ENCODE peak calls at places on chromosome 12, in seven cellular contexts. One of them, this sample, is unnamed.

GRCh38 chr12:111570090-111570961 is 28.8 kb downstream of the ATXN2 start:
- ATAC-seq in heart left ventricle: peak
- ATAC-seq in activated CD4-positive, alpha-beta T cell treated with anti-CD3 and anti-CD28 coated beads for 36 hours: no peak
- ATAC-seq in sciatic nerve: no peak
- ATAC-seq in activated CD8-positive, alpha-beta memory T cell treated with anti-CD3 and anti-CD28 coated beads, Interleukin-2, amount 10 ng/mL, durations not matched to agents 7 days and 5 days: no peak
- ATAC-seq in SK-N-SH treated with all-trans-retinoic acid at 6 μM for 48 hours: peak
- ATAC-seq in gastrocnemius medialis: no peak
- ATAC-seq in this sample: no peak

GRCh38 chr12:100234591-100235304 is 32.1 kb downstream of the DEPDC4 start:
- ATAC-seq in heart left ventricle: peak
- ATAC-seq in activated CD4-positive, alpha-beta T cell treated with anti-CD3 and anti-CD28 coated beads for 36 hours: no peak
- ATAC-seq in sciatic nerve: peak
- ATAC-seq in activated CD8-positive, alpha-beta memory T cell treated with anti-CD3 and anti-CD28 coated beads, Interleukin-2, amount 10 ng/mL, durations not matched to agents 7 days and 5 days: no peak
- ATAC-seq in SK-N-SH treated with all-trans-retinoic acid at 6 μM for 48 hours: peak
- ATAC-seq in gastrocnemius medialis: peak
- ATAC-seq in this sample: no peak

GRCh38 chr12:7096006-7096903 is 4.0 kb upstream of the C1R start:
- ATAC-seq in heart left ventricle: no peak
- ATAC-seq in activated CD4-positive, alpha-beta T cell treated with anti-CD3 and anti-CD28 coated beads for 36 hours: no peak
- ATAC-seq in sciatic nerve: no peak
- ATAC-seq in activated CD8-positive, alpha-beta memory T cell treated with anti-CD3 and anti-CD28 coated beads, Interleukin-2, amount 10 ng/mL, durations not matched to agents 7 days and 5 days: no peak
- ATAC-seq in SK-N-SH treated with all-trans-retinoic acid at 6 μM for 48 hours: no peak
- ATAC-seq in gastrocnemius medialis: no peak
- ATAC-seq in this sample: no peak

GRCh38 chr12:71763682-71764379 is 9.2 kb downstream of the RAB21 start:
- ATAC-seq in heart left ventricle: peak
- ATAC-seq in activated CD4-positive, alpha-beta T cell treated with anti-CD3 and anti-CD28 coated beads for 36 hours: peak
- ATAC-seq in sciatic nerve: peak
- ATAC-seq in activated CD8-positive, alpha-beta memory T cell treated with anti-CD3 and anti-CD28 coated beads, Interleukin-2, amount 10 ng/mL, durations not matched to agents 7 days and 5 days: no peak
- ATAC-seq in SK-N-SH treated with all-trans-retinoic acid at 6 μM for 48 hours: no peak
- ATAC-seq in gastrocnemius medialis: no peak
- ATAC-seq in this sample: no peak

GRCh38 chr12:20360407-20360806 is 7.9 kb upstream of the PDE3A start:
- ATAC-seq in heart left ventricle: peak
- ATAC-seq in activated CD4-positive, alpha-beta T cell treated with anti-CD3 and anti-CD28 coated beads for 36 hours: no peak
- ATAC-seq in sciatic nerve: no peak
- ATAC-seq in activated CD8-positive, alpha-beta memory T cell treated with anti-CD3 and anti-CD28 coated beads, Interleukin-2, amount 10 ng/mL, durations not matched to agents 7 days and 5 days: no peak
- ATAC-seq in SK-N-SH treated with all-trans-retinoic acid at 6 μM for 48 hours: no peak
- ATAC-seq in gastrocnemius medialis: no peak
- ATAC-seq in this sample: no peak

GRCh38 chr12:52391618-52392002 is 6.2 kb upstream of the KRT84 start:
- ATAC-seq in heart left ventricle: peak
- ATAC-seq in activated CD4-positive, alpha-beta T cell treated with anti-CD3 and anti-CD28 coated beads for 36 hours: no peak
- ATAC-seq in sciatic nerve: peak
- ATAC-seq in activated CD8-positive, alpha-beta memory T cell treated with anti-CD3 and anti-CD28 coated beads, Interleukin-2, amount 10 ng/mL, durations not matched to agents 7 days and 5 days: no peak
- ATAC-seq in SK-N-SH treated with all-trans-retinoic acid at 6 μM for 48 hours: peak
- ATAC-seq in gastrocnemius medialis: no peak
- ATAC-seq in this sample: no peak

GRCh38 chr12:14281539-14281938 is 83.9 kb upstream of the ATF7IP start:
- ATAC-seq in heart left ventricle: no peak
- ATAC-seq in activated CD4-positive, alpha-beta T cell treated with anti-CD3 and anti-CD28 coated beads for 36 hours: no peak
- ATAC-seq in sciatic nerve: no peak
- ATAC-seq in activated CD8-positive, alpha-beta memory T cell treated with anti-CD3 and anti-CD28 coated beads, Interleukin-2, amount 10 ng/mL, durations not matched to agents 7 days and 5 days: no peak
- ATAC-seq in SK-N-SH treated with all-trans-retinoic acid at 6 μM for 48 hours: no peak
- ATAC-seq in gastrocnemius medialis: no peak
- ATAC-seq in this sample: no peak

GRCh38 chr12:107514887-107515445 is 170.6 kb upstream of the PWP1 start:
- ATAC-seq in heart left ventricle: peak
- ATAC-seq in activated CD4-positive, alpha-beta T cell treated with anti-CD3 and anti-CD28 coated beads for 36 hours: no peak
- ATAC-seq in sciatic nerve: peak
- ATAC-seq in activated CD8-positive, alpha-beta memory T cell treated with anti-CD3 and anti-CD28 coated beads, Interleukin-2, amount 10 ng/mL, durations not matched to agents 7 days and 5 days: no peak
- ATAC-seq in SK-N-SH treated with all-trans-retinoic acid at 6 μM for 48 hours: peak
- ATAC-seq in gastrocnemius medialis: peak
- ATAC-seq in this sample: no peak

GRCh38 chr12:64656429-64656828 is 46.1 kb downstream of the RASSF3 start:
- ATAC-seq in heart left ventricle: no peak
- ATAC-seq in activated CD4-positive, alpha-beta T cell treated with anti-CD3 and anti-CD28 coated beads for 36 hours: no peak
- ATAC-seq in sciatic nerve: no peak
- ATAC-seq in activated CD8-positive, alpha-beta memory T cell treated with anti-CD3 and anti-CD28 coated beads, Interleukin-2, amount 10 ng/mL, durations not matched to agents 7 days and 5 days: no peak
- ATAC-seq in SK-N-SH treated with all-trans-retinoic acid at 6 μM for 48 hours: no peak
- ATAC-seq in gastrocnemius medialis: no peak
- ATAC-seq in this sample: no peak

GRCh38 chr12:47551426-47551851 is 154.4 kb downstream of the RPAP3 start:
- ATAC-seq in heart left ventricle: peak
- ATAC-seq in activated CD4-positive, alpha-beta T cell treated with anti-CD3 and anti-CD28 coated beads for 36 hours: no peak
- ATAC-seq in sciatic nerve: peak
- ATAC-seq in activated CD8-positive, alpha-beta memory T cell treated with anti-CD3 and anti-CD28 coated beads, Interleukin-2, amount 10 ng/mL, durations not matched to agents 7 days and 5 days: no peak
- ATAC-seq in SK-N-SH treated with all-trans-retinoic acid at 6 μM for 48 hours: no peak
- ATAC-seq in gastrocnemius medialis: no peak
- ATAC-seq in this sample: no peak

GRCh38 chr12:218221-218620 is 4.3 kb upstream of the SLC6A12 start:
- ATAC-seq in heart left ventricle: no peak
- ATAC-seq in activated CD4-positive, alpha-beta T cell treated with anti-CD3 and anti-CD28 coated beads for 36 hours: no peak
- ATAC-seq in sciatic nerve: no peak
- ATAC-seq in activated CD8-positive, alpha-beta memory T cell treated with anti-CD3 and anti-CD28 coated beads, Interleukin-2, amount 10 ng/mL, durations not matched to agents 7 days and 5 days: no peak
- ATAC-seq in SK-N-SH treated with all-trans-retinoic acid at 6 μM for 48 hours: no peak
- ATAC-seq in gastrocnemius medialis: no peak
- ATAC-seq in this sample: no peak

GRCh38 chr12:21634245-21634644 is 23.4 kb downstream of the LDHB start:
- ATAC-seq in heart left ventricle: peak
- ATAC-seq in activated CD4-positive, alpha-beta T cell treated with anti-CD3 and anti-CD28 coated beads for 36 hours: no peak
- ATAC-seq in sciatic nerve: no peak
- ATAC-seq in activated CD8-positive, alpha-beta memory T cell treated with anti-CD3 and anti-CD28 coated beads, Interleukin-2, amount 10 ng/mL, durations not matched to agents 7 days and 5 days: no peak
- ATAC-seq in SK-N-SH treated with all-trans-retinoic acid at 6 μM for 48 hours: no peak
- ATAC-seq in gastrocnemius medialis: no peak
- ATAC-seq in this sample: no peak

GRCh38 chr12:106248849-106249371 is 1.1 kb upstream of the CKAP4 start:
- ATAC-seq in heart left ventricle: peak
- ATAC-seq in activated CD4-positive, alpha-beta T cell treated with anti-CD3 and anti-CD28 coated beads for 36 hours: peak
- ATAC-seq in sciatic nerve: peak
- ATAC-seq in activated CD8-positive, alpha-beta memory T cell treated with anti-CD3 and anti-CD28 coated beads, Interleukin-2, amount 10 ng/mL, durations not matched to agents 7 days and 5 days: no peak
- ATAC-seq in SK-N-SH treated with all-trans-retinoic acid at 6 μM for 48 hours: peak
- ATAC-seq in gastrocnemius medialis: no peak
- ATAC-seq in this sample: peak